ENCODE peak calls at places on chromosomes 5 and 9, in four cellular contexts. T, U, O and A are unnamed samples.

GRCh38 chr5:133285583-133286021 is 233.8 kb downstream of the HSPA4 start:
- DNase-seq in T (peak; percentile 46), U (no peak), O (no peak), A (no peak)

GRCh38 chr5:72244862-72245371 is 75.1 kb downstream of the MRPS27 start:
- DNase-seq in T (peak; percentile 19), U (peak; percentile 31), O (no peak), A (peak; percentile 54)

GRCh38 chr9:26856413-26857032 is 36.1 kb downstream of the CAAP1 start:
- DNase-seq in T (peak; percentile 21), U (peak; percentile 13), O (no peak), A (peak; percentile 49)

GRCh38 chr9:2116073-2116472 is 100.9 kb downstream of the SMARCA2 start:
- DNase-seq in T (peak; percentile 23), U (peak; percentile 7), O (peak; percentile 70), A (peak; percentile 7)

GRCh38 chr5:168224110-168224509 is 67.3 kb upstream of the WWC1 start:
- DNase-seq in T (no peak), U (no peak), O (no peak), A (no peak)

GRCh38 chr5:91521313-91521712 is 138.2 kb upstream of the ARRDC3 start:
- DNase-seq in T (no peak), U (no peak), O (no peak), A (no peak)

GRCh38 chr9:137873408-137873807 is 4.2 kb upstream of the CACNA1B start:
- DNase-seq in T (no peak), U (no peak), O (no peak), A (no peak)

GRCh38 chr5:171269717-171270116 is 39.3 kb upstream of the TLX3 start:
- DNase-seq in T (no peak), U (no peak), O (no peak), A (no peak)

GRCh38 chr5:61371474-61371873 is 39.4 kb downstream of the ZSWIM6 start:
- DNase-seq in T (no peak), U (no peak), O (no peak), A (no peak)

GRCh38 chr9:93620881-93621820 is 44.8 kb downstream of the PHF2 start:
- DNase-seq in T (no peak), U (no peak), O (peak; percentile 31), A (no peak)

GRCh38 chr5:133967124-133967523 is 1.3 kb downstream of the C5orf15 start:
- DNase-seq in T (no peak), U (no peak), O (no peak), A (no peak)

GRCh38 chr9:33750307-33750838 is 45.0 kb upstream of the PRSS3 start:
- DNase-seq in T (peak; percentile 53), U (no peak), O (no peak), A (no peak)

GRCh38 chr9:107243757-107244156 is 39.3 kb upstream of the RAD23B start:
- DNase-seq in T (no peak), U (peak; percentile 13), O (no peak), A (peak; percentile 89)

GRCh38 chr9:89477811-89478583 is 19.9 kb downstream of the SEMA4D start:
- DNase-seq in T (no peak), U (no peak), O (no peak), A (no peak)
- TF ChIP-seq CHD2 in T (no peak), U (no peak), O (no peak), A (no peak)

DNA sequence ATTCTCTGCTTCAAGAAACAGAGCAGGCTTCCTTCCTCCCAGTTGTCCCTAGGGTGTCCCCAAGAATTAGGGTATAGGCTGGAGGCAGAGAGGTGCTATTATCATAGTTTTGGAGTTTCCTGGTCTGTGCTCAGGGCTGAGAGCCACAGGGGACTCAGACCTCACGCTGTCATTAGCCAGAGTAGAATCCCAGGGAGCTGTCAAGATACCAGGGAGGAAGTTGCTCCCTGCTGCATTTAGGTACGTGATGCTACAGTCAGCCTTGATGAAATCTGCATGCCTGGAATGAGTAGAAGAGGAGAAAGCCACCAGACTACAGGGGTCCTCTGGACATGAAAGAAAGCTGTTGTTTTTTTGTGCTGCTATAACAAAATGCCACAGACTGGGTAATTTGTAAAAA is 273.2 kb downstream of the SH3GL2 start:
- DNase-seq in T (no peak), U (no peak), O (no peak), A (no peak)
- TF ChIP-seq PHF8 in T (no peak), U (no peak), O (no peak), A (no peak)

DNA sequence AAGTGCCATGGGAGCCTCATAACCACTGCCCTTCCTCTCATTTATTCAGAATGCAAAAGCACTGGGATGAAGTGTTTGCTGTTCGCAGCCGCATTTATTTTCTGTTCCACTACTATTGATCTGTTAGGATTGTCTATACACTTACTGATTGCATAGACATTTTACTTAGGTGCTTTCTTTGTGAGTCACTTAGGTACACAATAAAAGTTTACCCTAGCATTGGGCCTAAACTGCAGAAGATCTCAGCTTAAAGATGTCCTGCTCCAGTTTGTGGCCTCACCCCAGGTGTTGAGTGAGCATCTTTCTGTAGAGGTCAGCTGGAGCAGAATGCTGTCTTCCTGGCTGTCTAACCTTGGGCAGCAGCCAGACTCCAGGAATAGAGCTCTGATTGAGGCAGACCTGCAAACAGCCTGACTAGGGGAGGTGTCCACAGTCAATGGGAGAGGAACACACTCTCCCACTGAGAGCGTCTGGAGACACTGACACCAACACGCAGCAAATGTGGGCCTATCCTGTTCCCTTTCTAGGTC is 54.0 kb downstream of the GPR21 start:
- DNase-seq in T (no peak), U (no peak), O (no peak), A (peak; percentile 79)
- TF ChIP-seq CHD2 in T (no peak), U (no peak), O (no peak), A (no peak)

DNA sequence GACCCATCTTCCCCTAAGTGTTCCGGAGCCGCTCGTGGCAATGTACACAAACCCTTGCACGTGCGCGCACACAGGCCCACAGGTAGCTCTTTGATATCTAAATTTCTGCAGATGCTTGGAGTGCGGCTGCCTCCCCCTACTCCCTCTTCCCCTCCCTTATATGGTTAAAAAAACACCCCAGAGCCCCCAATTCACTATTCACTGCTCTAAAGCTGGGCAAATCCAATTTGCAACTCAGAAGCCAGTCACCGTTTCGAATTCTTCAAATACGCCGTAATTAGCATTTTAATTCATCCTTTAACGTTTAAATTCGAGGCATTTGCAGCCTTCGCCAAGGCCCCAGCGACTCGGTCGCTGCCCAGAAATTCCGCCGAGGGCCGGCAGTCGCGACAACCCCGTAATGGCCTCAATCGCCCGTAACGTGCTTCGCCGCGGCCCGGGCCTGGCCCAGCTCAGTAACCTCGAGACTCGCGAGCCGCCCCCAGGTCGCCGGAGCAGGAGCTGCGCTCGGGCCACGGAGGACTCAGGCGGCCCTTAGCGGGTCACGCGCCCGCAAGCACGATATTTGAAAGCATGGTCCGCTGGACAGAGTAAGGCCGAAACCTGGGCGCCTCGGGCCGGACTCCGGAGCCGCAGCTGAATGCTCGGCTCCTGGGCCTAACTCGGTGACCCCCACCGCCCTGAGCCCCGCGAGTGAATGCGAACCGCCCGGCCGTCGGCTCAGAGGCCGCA is 1.3 kb downstream of the IRX2 start:
- DNase-seq in T (no peak), U (no peak), O (peak; percentile 77), A (no peak)
- TF ChIP-seq PHF8 in T (no peak), U (no peak), O (peak; percentile 70), A (no peak)

GRCh38 chr9:81035171-81035570 is 654.2 kb downstream of the TLE1 start:
- DNase-seq in T (no peak), U (no peak), O (no peak), A (no peak)

GRCh38 chr9:81032831-81033230 is 656.5 kb downstream of the TLE1 start:
- DNase-seq in T (no peak), U (no peak), O (no peak), A (no peak)

GRCh38 chr9:81031422-81032029 is 657.8 kb downstream of the TLE1 start:
- DNase-seq in T (no peak), U (no peak), O (no peak), A (no peak)

GRCh38 chr9:81030027-81030426 is 659.3 kb downstream of the TLE1 start:
- DNase-seq in T (no peak), U (no peak), O (no peak), A (no peak)

DNA sequence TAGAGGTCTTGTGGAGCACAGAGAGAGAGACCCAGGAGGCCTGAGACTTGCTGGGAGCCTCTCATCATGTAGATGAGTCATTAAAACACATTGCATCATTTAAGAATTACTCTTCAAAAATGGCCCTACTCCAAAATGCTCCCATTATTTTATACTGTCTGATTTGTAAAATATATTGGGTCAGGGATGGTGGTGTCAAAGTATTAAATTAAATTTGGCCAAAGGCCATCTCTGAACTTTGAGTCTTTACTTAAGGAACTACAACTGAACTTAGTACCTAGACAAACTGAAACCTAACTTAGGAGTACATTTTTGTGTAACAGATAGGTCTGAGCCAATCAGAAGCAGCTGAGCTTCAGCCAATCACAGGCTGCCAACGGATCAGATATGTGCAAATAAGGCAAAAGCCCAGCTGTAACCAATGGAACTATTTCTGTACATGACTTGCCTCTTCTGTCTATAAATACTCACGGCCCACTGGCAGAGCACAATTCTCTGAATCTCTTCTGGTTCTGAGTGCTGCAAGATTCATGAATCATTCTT is 657.2 kb downstream of the TLE1 start:
- DNase-seq in T (peak; percentile 1), U (no peak), O (no peak), A (peak; percentile 2)
- TF ChIP-seq CHD2 in T (no peak), U (no peak), O (no peak), A (no peak)